ENCODE peak calls at places on chromosomes 12 and 14, in nine cellular contexts. B is psoas muscle, V is cardiac fibroblast, N is uterus, R is Caco-2, D is mucosa of descending colon, U is foreskin fibroblast, M is astrocyte of the spinal cord, Z is epithelial cell of esophagus. L is an unnamed sample.

GRCh38 chr14:99541677-99542470 is 60.7 kb downstream of the CCNK start:
- DNase-seq in B (no peak), V (no peak), N (no peak), R (no peak), D (no peak), U (no peak), M (no peak), Z (peak), L (no peak)

GRCh38 chr14:20622816-20623291 is 18.6 kb downstream of the OR6S1 start:
- DNase-seq in B (no peak), V (no peak), N (no peak), R (no peak), D (no peak), U (no peak), M (no peak), Z (no peak), L (no peak)

GRCh38 chr14:51004352-51004800 is 60.1 kb upstream of the PYGL start:
- DNase-seq in B (peak), V (peak), N (no peak), R (no peak), D (no peak), U (no peak), M (no peak), Z (no peak), L (no peak)

GRCh38 chr14:24693353-24693737 is 59.4 kb upstream of the GZMB start:
- DNase-seq in B (no peak), V (no peak), N (no peak), R (no peak), D (no peak), U (no peak), M (no peak), Z (no peak), L (no peak)

GRCh38 chr12:46465307-46465706 is 92.7 kb upstream of the SLC38A2 start:
- DNase-seq in B (no peak), V (no peak), N (no peak), R (no peak), D (no peak), U (no peak), M (no peak), Z (no peak), L (no peak)

GRCh38 chr12:109758406-109759075 is 44.9 kb downstream of the FAM222A start:
- DNase-seq in B (peak), V (no peak), N (no peak), R (peak), D (no peak), U (no peak), M (no peak), Z (no peak), L (no peak)

GRCh38 chr14:81289516-81289915 is 68.8 kb upstream of the GTF2A1 start:
- DNase-seq in B (no peak), V (no peak), N (no peak), R (no peak), D (peak), U (no peak), M (no peak), Z (no peak), L (no peak)

GRCh38 chr12:84506317-84506716 is 406.3 kb downstream of the SLC6A15 start:
- DNase-seq in B (no peak), V (peak), N (peak), R (no peak), D (no peak), U (no peak), M (no peak), Z (no peak), L (no peak)

GRCh38 chr14:92122761-92123160 is 992 bp downstream of the CPSF2 start:
- DNase-seq in B (no peak), V (peak), N (no peak), R (no peak), D (no peak), U (peak), M (no peak), Z (no peak), L (no peak)

GRCh38 chr12:119115296-119115905 is 63.3 kb upstream of the HSPB8 start:
- DNase-seq in B (no peak), V (peak), N (peak), R (no peak), D (peak), U (peak), M (peak), Z (peak), L (peak)

GRCh38 chr12:109947511-109947910 is 47.4 kb downstream of the TCHP start:
- DNase-seq in B (no peak), V (peak), N (no peak), R (no peak), D (no peak), U (peak), M (peak), Z (no peak), L (peak)

GRCh38 chr12:122421815-122422737 is at the start of gene CLIP1:
- DNase-seq in B (peak), V (peak), N (peak), R (peak), D (peak), U (peak), M (peak), Z (peak), L (no peak)

GRCh38 chr12:86663691-86664090 is 407.5 kb upstream of the MGAT4C start:
- DNase-seq in B (no peak), V (peak), N (no peak), R (no peak), D (no peak), U (no peak), M (peak), Z (no peak), L (peak)

DNA sequence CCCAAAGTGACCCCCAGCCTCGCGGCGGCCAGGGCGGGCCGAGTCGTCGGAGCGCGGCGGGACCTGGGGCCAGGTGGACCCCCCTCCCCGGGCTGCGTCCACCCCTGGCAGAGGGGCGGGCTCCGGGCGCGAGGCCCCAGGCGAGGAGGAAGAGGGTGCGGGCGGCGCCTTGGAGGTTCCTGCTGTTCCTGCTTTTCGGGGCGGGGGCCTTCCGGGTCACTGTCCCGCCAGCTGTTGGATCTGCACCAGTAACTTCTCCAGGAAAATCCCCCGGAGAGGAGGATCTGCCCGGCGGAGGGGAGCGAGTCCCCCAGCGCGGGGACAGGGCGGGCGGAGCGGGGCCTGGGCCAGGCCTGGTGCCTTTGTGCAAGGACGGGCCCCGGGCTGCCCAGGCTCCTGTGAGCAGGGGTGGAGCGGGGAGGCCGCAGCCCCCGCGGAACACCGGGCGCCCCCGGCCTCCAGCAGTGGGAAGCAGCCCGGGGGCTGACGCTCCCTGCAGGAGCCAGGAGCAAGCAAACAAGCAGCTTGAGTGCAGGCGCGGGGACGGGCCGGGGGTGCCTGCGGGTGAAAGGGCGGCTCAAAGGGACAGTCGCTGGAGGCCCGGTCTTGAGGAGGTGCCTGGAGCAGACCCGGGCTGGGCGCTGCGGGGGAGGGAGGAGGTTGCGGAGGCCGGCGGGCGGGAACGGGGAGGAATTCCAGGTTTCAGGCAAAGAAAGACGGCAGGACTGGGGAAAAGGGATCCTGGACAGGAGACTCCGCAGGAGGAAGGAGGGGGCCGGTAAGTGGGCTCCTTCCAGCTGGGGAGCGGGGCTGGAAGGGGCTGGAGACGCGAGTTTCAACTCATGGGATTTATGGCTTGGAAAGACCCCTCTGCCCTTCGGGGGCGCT is 15.5 kb downstream of the TNFAIP2 start:
- DNase-seq in B (no peak), V (no peak), N (peak), R (no peak), D (no peak), U (no peak), M (no peak), Z (no peak), L (no peak)
- H3K4me3 ChIP-seq in B (peak), V (no peak), N (peak), R (no peak), D (no peak), U (no peak), M (no peak), Z (no peak), L (no peak)

DNA sequence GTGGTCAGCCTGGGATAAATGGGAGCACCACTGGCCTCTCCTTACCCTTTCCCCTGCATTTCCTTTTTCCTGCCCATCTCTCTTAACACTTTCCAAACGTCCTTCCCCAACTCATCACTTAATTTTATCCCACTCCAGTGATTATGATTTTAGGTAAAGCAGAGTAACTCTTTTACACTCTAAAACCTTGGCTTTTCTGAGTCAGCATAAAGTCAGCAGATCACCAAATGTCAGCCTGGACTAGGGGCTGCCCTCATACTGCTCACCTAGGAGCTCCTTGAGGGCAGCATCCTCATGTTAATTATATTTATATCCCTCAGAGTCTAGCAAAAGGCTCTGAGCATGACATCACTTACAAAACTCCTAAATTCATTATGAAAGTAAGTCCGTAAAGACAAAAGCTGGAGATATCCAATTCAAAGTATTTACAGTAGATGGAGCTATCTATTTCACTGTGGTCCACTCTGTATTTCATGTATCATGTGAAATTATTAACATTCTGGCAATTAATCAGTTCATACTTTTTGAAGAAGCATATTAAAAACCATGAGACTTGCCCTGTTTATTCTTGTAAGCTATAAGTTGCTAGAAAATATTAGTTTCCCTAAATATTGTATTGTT is 17.0 kb upstream of the DICER1 start:
- DNase-seq in B (no peak), V (peak), N (no peak), R (no peak), D (no peak), U (peak), M (peak), Z (no peak), L (no peak)
- TF ChIP-seq CTCF in B (no peak), V (peak), N (no peak), R (no peak), D (no peak), U (no peak), M (peak), Z (peak), L (no peak)

GRCh38 chr14:102782974-102783373 is 5.7 kb downstream of the TRAF3 start:
- DNase-seq in B (no peak), V (no peak), N (no peak), R (no peak), D (no peak), U (no peak), M (no peak), Z (no peak), L (no peak)
- H3K4me3 ChIP-seq in B (no peak), V (no peak), N (no peak), R (no peak), D (no peak), U (no peak), M (no peak), Z (no peak), L (no peak)

GRCh38 chr12:48980389-48980952 is 2.3 kb downstream of the WNT1 start:
- DNase-seq in B (peak), V (no peak), N (no peak), R (peak), D (peak), U (no peak), M (no peak), Z (no peak), L (no peak)

GRCh38 chr12:48982397-48983080 is 4.4 kb downstream of the WNT1 start:
- DNase-seq in B (no peak), V (no peak), N (no peak), R (no peak), D (no peak), U (no peak), M (no peak), Z (no peak), L (no peak)

GRCh38 chr12:48979602-48980388 is 1.7 kb downstream of the WNT1 start:
- DNase-seq in B (peak), V (no peak), N (no peak), R (no peak), D (no peak), U (peak), M (no peak), Z (no peak), L (no peak)

GRCh38 chr12:48981757-48982157 is 3.6 kb downstream of the WNT1 start:
- DNase-seq in B (peak), V (no peak), N (no peak), R (no peak), D (no peak), U (no peak), M (no peak), Z (no peak), L (no peak)

DNA sequence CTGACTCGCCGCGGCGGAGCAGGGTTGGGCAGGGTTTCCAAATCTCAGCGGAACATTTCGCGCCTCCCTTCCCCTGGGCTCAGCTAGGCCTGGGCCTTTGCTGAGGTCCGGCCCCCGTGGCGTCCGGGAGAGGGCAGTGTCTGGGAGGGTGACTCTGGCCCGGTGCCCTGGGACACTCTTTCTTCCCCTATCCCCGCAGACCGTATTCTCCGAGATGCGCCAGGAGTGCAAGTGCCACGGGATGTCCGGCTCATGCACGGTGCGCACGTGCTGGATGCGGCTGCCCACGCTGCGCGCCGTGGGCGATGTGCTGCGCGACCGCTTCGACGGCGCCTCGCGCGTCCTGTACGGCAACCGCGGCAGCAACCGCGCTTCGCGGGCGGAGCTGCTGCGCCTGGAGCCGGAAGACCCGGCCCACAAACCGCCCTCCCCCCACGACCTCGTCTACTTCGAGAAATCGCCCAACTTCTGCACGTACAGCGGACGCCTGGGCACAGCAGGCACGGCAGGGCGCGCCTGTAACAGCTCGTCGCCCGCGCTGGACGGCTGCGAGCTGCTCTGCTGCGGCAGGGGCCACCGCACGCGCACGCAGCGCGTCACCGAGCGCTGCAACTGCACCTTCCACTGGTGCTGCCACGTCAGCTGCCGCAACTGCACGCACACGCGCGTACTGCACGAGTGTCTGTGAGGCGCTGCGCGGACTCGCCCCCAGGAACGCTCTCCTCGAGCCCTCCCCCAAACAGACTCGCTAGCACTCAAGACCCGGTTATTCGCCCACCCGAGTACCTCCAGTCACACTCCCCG is 3.0 kb downstream of the WNT1 start:
- DNase-seq in B (peak), V (no peak), N (no peak), R (peak), D (no peak), U (peak), M (no peak), Z (no peak), L (no peak)
- TF ChIP-seq CTCF in B (no peak), V (peak), N (no peak), R (peak), D (no peak), U (no peak), M (no peak), Z (no peak), L (no peak)

DNA sequence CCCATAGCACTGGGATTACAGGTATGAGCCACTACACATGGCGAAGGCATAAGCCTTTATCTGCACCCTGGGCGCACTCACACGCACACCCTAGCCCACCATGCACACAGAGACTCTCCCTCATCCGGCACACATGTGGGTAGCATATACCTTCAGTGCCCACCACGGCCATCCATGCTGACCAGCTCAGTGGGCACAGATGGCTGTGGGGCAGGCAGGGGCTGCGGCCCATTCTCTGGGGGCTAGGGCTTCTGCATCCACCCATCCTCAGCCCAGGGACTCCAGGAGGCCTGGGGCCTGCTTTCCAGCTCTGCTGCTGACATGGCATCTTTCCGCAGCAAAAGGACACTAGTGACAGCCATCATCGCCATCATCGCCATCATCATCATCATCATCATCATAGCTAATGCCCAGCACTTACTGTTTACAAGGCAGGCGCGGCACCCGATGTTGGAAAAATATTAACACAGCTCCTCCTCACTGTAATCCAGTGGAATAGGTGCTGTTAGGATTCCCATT is 111.2 kb downstream of the NCOR2 start:
- DNase-seq in B (no peak), V (no peak), N (no peak), R (no peak), D (no peak), U (no peak), M (no peak), Z (no peak), L (no peak)
- H3K4me3 ChIP-seq in B (no peak), V (no peak), N (peak), R (no peak), D (no peak), U (no peak), M (no peak), Z (no peak), L (no peak)

GRCh38 chr12:38746744-38747143 is 158.6 kb downstream of the CPNE8 start:
- DNase-seq in B (no peak), V (no peak), N (no peak), R (no peak), D (no peak), U (no peak), M (no peak), Z (no peak), L (no peak)
- TF ChIP-seq CTCF in B (no peak), V (no peak), N (no peak), R (no peak), D (no peak), U (no peak), M (no peak), Z (no peak), L (no peak)